ENCODE peak calls at places on chromosomes 4 and X, in six cellular contexts. One of them, this sample, is unnamed.

GRCh38 chrX:5898463-5898862 is 330.2 kb downstream of the NLGN4X start:
- DNase-seq in COR-L47: no peak
- DNase-seq in hypothalamus: no peak
- DNase-seq in HFF-Myc: no peak
- DNase-seq in esophagus muscularis mucosa: no peak
- DNase-seq in CD8-positive, alpha-beta T cell: no peak
- DNase-seq in this sample: no peak

GRCh38 chrX:41313419-41313818 is 20.5 kb upstream of the DDX3X start:
- DNase-seq in COR-L47: no peak
- DNase-seq in hypothalamus: no peak
- DNase-seq in HFF-Myc: no peak
- DNase-seq in esophagus muscularis mucosa: no peak
- DNase-seq in CD8-positive, alpha-beta T cell: no peak
- DNase-seq in this sample: no peak

GRCh38 chrX:153934473-153935325 is at the start of gene NAA10:
- DNase-seq in COR-L47: peak; percentile 60
- DNase-seq in hypothalamus: peak; percentile 72
- DNase-seq in HFF-Myc: no peak
- DNase-seq in esophagus muscularis mucosa: no peak
- DNase-seq in CD8-positive, alpha-beta T cell: peak; percentile 32
- DNase-seq in this sample: no peak

GRCh38 chrX:50188859-50189258 is 11.9 kb downstream of the AKAP4 start:
- DNase-seq in COR-L47: no peak
- DNase-seq in hypothalamus: no peak
- DNase-seq in HFF-Myc: no peak
- DNase-seq in esophagus muscularis mucosa: no peak
- DNase-seq in CD8-positive, alpha-beta T cell: no peak
- DNase-seq in this sample: no peak

GRCh38 chr4:75180790-75181776 is 248.2 kb downstream of the PARM1 start:
- DNase-seq in COR-L47: no peak
- DNase-seq in hypothalamus: no peak
- DNase-seq in HFF-Myc: no peak
- DNase-seq in esophagus muscularis mucosa: no peak
- DNase-seq in CD8-positive, alpha-beta T cell: no peak
- DNase-seq in this sample: no peak

GRCh38 chrX:39650883-39651282 is 446.9 kb downstream of the BCOR start:
- DNase-seq in COR-L47: no peak
- DNase-seq in hypothalamus: no peak
- DNase-seq in HFF-Myc: no peak
- DNase-seq in esophagus muscularis mucosa: no peak
- DNase-seq in CD8-positive, alpha-beta T cell: no peak
- DNase-seq in this sample: no peak

GRCh38 chr4:182478475-182478874 is 235.3 kb downstream of the TENM3 start:
- DNase-seq in COR-L47: peak; percentile 81
- DNase-seq in hypothalamus: no peak
- DNase-seq in HFF-Myc: peak; percentile 9
- DNase-seq in esophagus muscularis mucosa: no peak
- DNase-seq in CD8-positive, alpha-beta T cell: no peak
- DNase-seq in this sample: peak; percentile 55

GRCh38 chrX:123803331-123803983 is 56.4 kb upstream of the XIAP start:
- DNase-seq in COR-L47: peak; percentile 86
- DNase-seq in hypothalamus: no peak
- DNase-seq in HFF-Myc: peak; percentile 72
- DNase-seq in esophagus muscularis mucosa: no peak
- DNase-seq in CD8-positive, alpha-beta T cell: peak; percentile 3
- DNase-seq in this sample: peak; percentile 67

GRCh38 chr4:136650541-136651277 is 881.6 kb downstream of the PCDH18 start:
- DNase-seq in COR-L47: peak; percentile 91
- DNase-seq in hypothalamus: no peak
- DNase-seq in HFF-Myc: no peak
- DNase-seq in esophagus muscularis mucosa: no peak
- DNase-seq in CD8-positive, alpha-beta T cell: no peak
- DNase-seq in this sample: no peak

GRCh38 chrX:22194207-22194606 is 78.5 kb upstream of the CBLL2 start:
- DNase-seq in COR-L47: no peak
- DNase-seq in hypothalamus: no peak
- DNase-seq in HFF-Myc: no peak
- DNase-seq in esophagus muscularis mucosa: no peak
- DNase-seq in CD8-positive, alpha-beta T cell: no peak
- DNase-seq in this sample: no peak

GRCh38 chr4:3322059-3322550 is 29.3 kb downstream of the RGS12 start:
- DNase-seq in COR-L47: no peak
- DNase-seq in hypothalamus: no peak
- DNase-seq in HFF-Myc: no peak
- DNase-seq in esophagus muscularis mucosa: no peak
- DNase-seq in CD8-positive, alpha-beta T cell: no peak
- DNase-seq in this sample: no peak

GRCh38 chrX:120251471-120252011 is 929 bp downstream of the ZBTB33 start:
- DNase-seq in COR-L47: no peak
- DNase-seq in hypothalamus: peak; percentile 14
- DNase-seq in HFF-Myc: no peak
- DNase-seq in esophagus muscularis mucosa: no peak
- DNase-seq in CD8-positive, alpha-beta T cell: no peak
- DNase-seq in this sample: no peak

GRCh38 chr4:71303850-71304249 is 35.0 kb upstream of the SLC4A4 start:
- DNase-seq in COR-L47: no peak
- DNase-seq in hypothalamus: no peak
- DNase-seq in HFF-Myc: no peak
- DNase-seq in esophagus muscularis mucosa: no peak
- DNase-seq in CD8-positive, alpha-beta T cell: no peak
- DNase-seq in this sample: no peak

GRCh38 chr4:124902111-124902510 is 189.6 kb upstream of the ANKRD50 start:
- DNase-seq in COR-L47: no peak
- DNase-seq in hypothalamus: no peak
- DNase-seq in HFF-Myc: no peak
- DNase-seq in esophagus muscularis mucosa: no peak
- DNase-seq in CD8-positive, alpha-beta T cell: no peak
- DNase-seq in this sample: no peak